ENCODE peak calls at places on chromosome 15, in four cellular contexts. M is A549, B is PC-9, Z is Peyer's patch. F is an unnamed sample. For H3K4me1, the result is how much of the 10 kb centered on the place peaks cover.

GRCh38 chr15:100781961-100782525 is 97.6 kb upstream of the ALDH1A3 start:
- DNase-seq in B (no peak), M (no peak), Z (no peak), F (no peak)

GRCh38 chr15:68298336-68298735 is 20.8 kb downstream of the FEM1B start:
- DNase-seq in B (no peak), M (no peak), Z (no peak), F (no peak)

GRCh38 chr15:81002004-81002253 is 1.2 kb downstream of the TLNRD1 start:
- DNase-seq in M (no peak), Z (no peak), B (no peak), F (no peak)

GRCh38 chr15:69265347-69265955 is 33.3 kb upstream of the PAQR5 start:
- DNase-seq in B (no peak), M (peak), Z (no peak), F (no peak)

GRCh38 chr15:29040367-29040745 is 154.6 kb downstream of the APBA2 start:
- DNase-seq in Z (no peak), M (no peak), B (no peak), F (no peak)

GRCh38 chr15:70111203-70112017 is 13.7 kb upstream of the TLE3 start:
- DNase-seq in B (peak), Z (peak), M (peak), F (peak)

GRCh38 chr15:75631935-75632334 is 6.4 kb upstream of the SNUPN start:
- DNase-seq in Z (no peak), M (no peak), B (no peak), F (no peak)

GRCh38 chr15:63324770-63325169 is 47.4 kb downstream of the APH1B start:
- DNase-seq in B (no peak), Z (no peak), M (no peak), F (no peak)

GRCh38 chr15:45640610-45641009 is 5.8 kb downstream of the SQOR start:
- DNase-seq in B (peak), Z (no peak), M (peak), F (no peak)

GRCh38 chr15:73965730-73966103 is 26.4 kb downstream of the STOML1 start:
- DNase-seq in B (no peak), M (no peak), Z (no peak), F (no peak)

GRCh38 chr15:45521596-45522167 is 873 bp downstream of the SLC30A4 start:
- DNase-seq in M (peak), Z (no peak), B (peak), F (no peak)

GRCh38 chr15:57340673-57341259 is 35.5 kb upstream of the CGNL1 start:
- DNase-seq in B (peak), M (peak), Z (peak), F (no peak)

GRCh38 chr15:87357608-87358007 is 898.9 kb downstream of the NTRK3 start:
- DNase-seq in M (no peak), B (no peak), Z (no peak), F (no peak)

GRCh38 chr15:100663550-100664335 is 61.4 kb downstream of the ASB7 start:
- DNase-seq in Z (no peak), B (no peak), M (no peak), F (no peak)

GRCh38 chr15:45603881-45604280 is 16.7 kb downstream of the BLOC1S6 start:
- DNase-seq in B (no peak), Z (no peak), M (no peak), F (no peak)

GRCh38 chr15:85761635-85762034 is 33.1 kb downstream of the KLHL25 start:
- DNase-seq in B (no peak), Z (no peak), M (no peak), F (peak)

GRCh38 chr15:96160269-96160668 is 170.2 kb upstream of the NR2F2 start:
- DNase-seq in B (no peak), M (no peak), Z (no peak), F (peak)

GRCh38 chr15:27175479-27176153 is 204.6 kb downstream of the GABRG3 start:
- DNase-seq in M (no peak), Z (no peak), B (no peak), F (no peak)

GRCh38 chr15:83734487-83734886 is 80.6 kb downstream of the ADAMTSL3 start:
- DNase-seq in M (no peak), Z (no peak), B (peak), F (no peak)

GRCh38 chr15:28913171-28913765 is 27.5 kb downstream of the APBA2 start:
- DNase-seq in M (peak), B (no peak), Z (no peak), F (no peak)

GRCh38 chr15:76147906-76148553 is 88.2 kb downstream of the TMEM266 start:
- DNase-seq in B (no peak), Z (no peak), M (peak), F (peak)

GRCh38 chr15:51132384-51133139 is 37.9 kb upstream of the TNFAIP8L3 start:
- DNase-seq in Z (no peak), M (peak), B (no peak), F (no peak)

GRCh38 chr15:87929835-87930234 is 326.7 kb downstream of the NTRK3 start:
- DNase-seq in B (no peak), Z (no peak), M (no peak), F (no peak)

GRCh38 chr15:60933914-60934885 is 294.9 kb downstream of the RORA start:
- DNase-seq in Z (no peak), M (no peak), B (no peak), F (no peak)

GRCh38 chr15:91235376-91235775 is 135.3 kb downstream of the SV2B start:
- DNase-seq in M (no peak), Z (no peak), B (no peak), F (no peak)

GRCh38 chr15:88256261-88257230 is at the start of gene NTRK3:
- DNase-seq in M (peak), Z (no peak), B (no peak), F (no peak)

GRCh38 chr15:49415638-49416037 is 7.4 kb upstream of the FGF7 start:
- DNase-seq in M (no peak), Z (no peak), B (peak), F (no peak)

GRCh38 chr15:81398910-81399551 is 25.0 kb upstream of the TMC3 start:
- DNase-seq in M (no peak), Z (no peak), B (no peak), F (no peak)

GRCh38 chr15:63982381-63982854 is 63.9 kb downstream of the DAPK2 start:
- DNase-seq in M (no peak), Z (no peak), B (no peak), F (no peak)

GRCh38 chr15:79372428-79372827 is 59.7 kb upstream of the MINAR1 start:
- DNase-seq in Z (no peak), M (no peak), B (no peak), F (no peak)

GRCh38 chr15:83999396-84000120 is 236.0 kb upstream of the GOLGA6L4 start:
- DNase-seq in M (no peak), Z (no peak), B (no peak), F (no peak)

GRCh38 chr15:93031103-93031464 is 57.9 kb downstream of the RGMA start:
- DNase-seq in M (no peak), B (no peak), Z (no peak), F (no peak)
- H3K4me1 ChIP-seq in M (under half), B (under half), Z (under half), F (half or more)

GRCh38 chr15:94416829-94417228 is 185.5 kb downstream of the MCTP2 start:
- DNase-seq in Z (no peak), M (no peak), B (no peak), F (no peak)
- TF ChIP-seq CTCF in Z (no peak), M (no peak), B (no peak), F (no peak)

GRCh38 chr15:36598529-36599177 is 19.2 kb downstream of the CDIN1 start:
- DNase-seq in Z (no peak), B (no peak), M (no peak), F (no peak)
- H3K27ac ChIP-seq in Z (no peak), B (no peak), M (no peak), F (no peak)

GRCh38 chr15:99580061-99580460 is 14.3 kb downstream of the MEF2A start:
- DNase-seq in M (no peak), Z (no peak), B (no peak), F (no peak)
- H3K4me1 ChIP-seq in M (under half), Z (under half), B (under half), F (under half)

GRCh38 chr15:62067448-62068044 is 769 bp downstream of the C2CD4A start:
- DNase-seq in B (no peak), M (peak), Z (peak), F (peak)
- TF ChIP-seq CTCF in B (no peak), M (peak), Z (no peak), F (no peak)

GRCh38 chr15:90205050-90205848 is 4.1 kb downstream of the SEMA4B start:
- DNase-seq in B (no peak), M (no peak), Z (no peak), F (peak)
- H3K27ac ChIP-seq in B (peak), M (no peak), Z (no peak), F (no peak)

DNA sequence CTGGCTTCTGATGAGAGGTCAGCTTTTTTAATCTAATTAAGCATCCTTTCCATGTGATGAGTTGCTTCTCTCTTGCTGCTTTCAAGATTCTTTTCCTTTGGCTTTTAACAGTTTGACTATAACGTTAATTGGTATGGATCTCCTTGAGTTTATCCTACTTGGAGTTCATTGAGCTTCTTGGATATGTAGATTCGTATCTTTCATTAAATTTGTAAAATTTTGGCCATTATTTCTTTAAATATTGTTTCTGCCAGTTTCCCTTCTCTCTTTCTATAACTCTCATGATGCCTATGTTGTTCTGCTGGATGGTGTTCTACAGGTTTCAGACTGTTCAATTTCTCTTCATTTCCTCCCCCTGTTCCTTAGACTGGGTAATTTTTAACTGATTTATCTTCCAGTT is 21.0 kb upstream of the MTMR10 start:
- DNase-seq in B (no peak), M (no peak), Z (no peak), F (no peak)
- H3K4me1 ChIP-seq in B (under half), M (under half), Z (under half), F (under half)

GRCh38 chr15:41584636-41585139 is 25.7 kb downstream of the TYRO3 start:
- DNase-seq in B (no peak), Z (no peak), M (no peak), F (no peak)

GRCh38 chr15:41583795-41584194 is 24.8 kb downstream of the TYRO3 start:
- DNase-seq in M (no peak), Z (no peak), B (peak), F (no peak)

GRCh38 chr15:41578736-41579383 is 19.8 kb downstream of the TYRO3 start:
- DNase-seq in Z (no peak), B (no peak), M (no peak), F (no peak)

GRCh38 chr15:41577863-41578735 is 19.1 kb downstream of the TYRO3 start:
- DNase-seq in Z (no peak), B (no peak), M (no peak), F (no peak)

DNA sequence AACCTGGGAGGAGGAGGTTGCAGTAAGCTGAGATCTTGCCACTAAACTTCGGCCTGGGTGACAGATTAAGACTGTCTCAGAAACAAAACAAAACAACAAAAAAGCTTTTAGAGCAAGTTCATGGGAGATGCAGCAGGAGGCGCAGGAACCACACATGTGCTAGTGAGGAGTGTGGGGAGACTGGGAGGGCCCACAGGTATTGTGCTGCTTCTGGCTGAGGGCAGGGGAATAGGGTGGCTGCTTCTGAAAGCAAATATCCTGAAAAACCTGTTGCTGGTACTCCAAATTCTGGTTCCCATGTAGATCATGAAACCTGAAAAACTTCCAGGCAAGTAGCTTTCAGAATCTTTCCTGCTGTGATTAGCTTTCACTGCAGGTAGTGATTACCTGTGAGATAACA is 22.1 kb downstream of the TYRO3 start:
- DNase-seq in Z (no peak), B (peak), M (peak), F (no peak)
- TF ChIP-seq CTCF in Z (no peak), B (peak), M (no peak), F (no peak)